ENCODE peak calls at places on chromosomes 2 and 18, in ten cellular contexts. One of them, this sample, is unnamed.

GRCh38 chr2:187024739-187025138 is 175.8 kb upstream of the ZSWIM2 start:
- DNase-seq in mesendoderm: no peak
- DNase-seq in thoracic aorta: no peak
- DNase-seq in esophagus squamous epithelium: no peak
- DNase-seq in GM23248: no peak
- DNase-seq in brain microvascular endothelial cell: no peak
- DNase-seq in A549: no peak
- DNase-seq in foreskin keratinocyte: no peak
- DNase-seq in CD4-positive, CD25-positive, alpha-beta regulatory T cell: no peak
- DNase-seq in body of pancreas: no peak
- DNase-seq in this sample: no peak

GRCh38 chr2:121170577-121170976 is 114.4 kb downstream of the TFCP2L1 start:
- DNase-seq in mesendoderm: no peak
- DNase-seq in thoracic aorta: no peak
- DNase-seq in esophagus squamous epithelium: no peak
- DNase-seq in GM23248: no peak
- DNase-seq in brain microvascular endothelial cell: no peak
- DNase-seq in A549: no peak
- DNase-seq in foreskin keratinocyte: no peak
- DNase-seq in CD4-positive, CD25-positive, alpha-beta regulatory T cell: no peak
- DNase-seq in body of pancreas: no peak
- DNase-seq in this sample: no peak

GRCh38 chr2:241873081-241873802 is 3.7 kb downstream of the RTP5 start:
- DNase-seq in mesendoderm: no peak
- DNase-seq in thoracic aorta: no peak
- DNase-seq in esophagus squamous epithelium: no peak
- DNase-seq in GM23248: no peak
- DNase-seq in brain microvascular endothelial cell: no peak
- DNase-seq in A549: no peak
- DNase-seq in foreskin keratinocyte: no peak
- DNase-seq in CD4-positive, CD25-positive, alpha-beta regulatory T cell: no peak
- DNase-seq in body of pancreas: no peak
- DNase-seq in this sample: no peak

GRCh38 chr2:240458044-240458899 is 22.8 kb downstream of the GPC1 start:
- DNase-seq in mesendoderm: no peak
- DNase-seq in thoracic aorta: no peak
- DNase-seq in esophagus squamous epithelium: no peak
- DNase-seq in GM23248: no peak
- DNase-seq in brain microvascular endothelial cell: no peak
- DNase-seq in A549: no peak
- DNase-seq in foreskin keratinocyte: no peak
- DNase-seq in CD4-positive, CD25-positive, alpha-beta regulatory T cell: no peak
- DNase-seq in body of pancreas: peak; percentile 11
- DNase-seq in this sample: no peak

GRCh38 chr18:25222648-25223047 is 129.3 kb downstream of the ZNF521 start:
- DNase-seq in mesendoderm: no peak
- DNase-seq in thoracic aorta: no peak
- DNase-seq in esophagus squamous epithelium: no peak
- DNase-seq in GM23248: no peak
- DNase-seq in brain microvascular endothelial cell: no peak
- DNase-seq in A549: no peak
- DNase-seq in foreskin keratinocyte: no peak
- DNase-seq in CD4-positive, CD25-positive, alpha-beta regulatory T cell: no peak
- DNase-seq in body of pancreas: no peak
- DNase-seq in this sample: no peak

GRCh38 chr18:22627506-22627905 is 209.8 kb upstream of the CTAGE1 start:
- DNase-seq in mesendoderm: no peak
- DNase-seq in thoracic aorta: no peak
- DNase-seq in esophagus squamous epithelium: no peak
- DNase-seq in GM23248: no peak
- DNase-seq in brain microvascular endothelial cell: no peak
- DNase-seq in A549: no peak
- DNase-seq in foreskin keratinocyte: peak; percentile 39
- DNase-seq in CD4-positive, CD25-positive, alpha-beta regulatory T cell: no peak
- DNase-seq in body of pancreas: no peak
- DNase-seq in this sample: no peak

GRCh38 chr2:120522151-120522751 is 176.3 kb downstream of the INHBB start:
- DNase-seq in mesendoderm: peak; percentile 59
- DNase-seq in thoracic aorta: no peak
- DNase-seq in esophagus squamous epithelium: no peak
- DNase-seq in GM23248: no peak
- DNase-seq in brain microvascular endothelial cell: no peak
- DNase-seq in A549: no peak
- DNase-seq in foreskin keratinocyte: no peak
- DNase-seq in CD4-positive, CD25-positive, alpha-beta regulatory T cell: no peak
- DNase-seq in body of pancreas: no peak
- DNase-seq in this sample: no peak

GRCh38 chr18:47730795-47731194 is 199.7 kb downstream of the SMAD2 start:
- DNase-seq in mesendoderm: peak; percentile 23
- DNase-seq in thoracic aorta: no peak
- DNase-seq in esophagus squamous epithelium: no peak
- DNase-seq in GM23248: peak; percentile 39
- DNase-seq in brain microvascular endothelial cell: peak; percentile 15
- DNase-seq in A549: no peak
- DNase-seq in foreskin keratinocyte: peak; percentile 6
- DNase-seq in CD4-positive, CD25-positive, alpha-beta regulatory T cell: no peak
- DNase-seq in body of pancreas: no peak
- DNase-seq in this sample: no peak

GRCh38 chr18:59708988-59709387 is 11.8 kb upstream of the CCBE1 start:
- DNase-seq in mesendoderm: peak; percentile 77
- DNase-seq in thoracic aorta: no peak
- DNase-seq in esophagus squamous epithelium: no peak
- DNase-seq in GM23248: no peak
- DNase-seq in brain microvascular endothelial cell: no peak
- DNase-seq in A549: no peak
- DNase-seq in foreskin keratinocyte: no peak
- DNase-seq in CD4-positive, CD25-positive, alpha-beta regulatory T cell: no peak
- DNase-seq in body of pancreas: no peak
- DNase-seq in this sample: no peak

GRCh38 chr2:207901401-207901800 is 123.9 kb downstream of the PLEKHM3 start:
- DNase-seq in mesendoderm: no peak
- DNase-seq in thoracic aorta: no peak
- DNase-seq in esophagus squamous epithelium: no peak
- DNase-seq in GM23248: no peak
- DNase-seq in brain microvascular endothelial cell: no peak
- DNase-seq in A549: no peak
- DNase-seq in foreskin keratinocyte: no peak
- DNase-seq in CD4-positive, CD25-positive, alpha-beta regulatory T cell: no peak
- DNase-seq in body of pancreas: no peak
- DNase-seq in this sample: no peak

DNA sequence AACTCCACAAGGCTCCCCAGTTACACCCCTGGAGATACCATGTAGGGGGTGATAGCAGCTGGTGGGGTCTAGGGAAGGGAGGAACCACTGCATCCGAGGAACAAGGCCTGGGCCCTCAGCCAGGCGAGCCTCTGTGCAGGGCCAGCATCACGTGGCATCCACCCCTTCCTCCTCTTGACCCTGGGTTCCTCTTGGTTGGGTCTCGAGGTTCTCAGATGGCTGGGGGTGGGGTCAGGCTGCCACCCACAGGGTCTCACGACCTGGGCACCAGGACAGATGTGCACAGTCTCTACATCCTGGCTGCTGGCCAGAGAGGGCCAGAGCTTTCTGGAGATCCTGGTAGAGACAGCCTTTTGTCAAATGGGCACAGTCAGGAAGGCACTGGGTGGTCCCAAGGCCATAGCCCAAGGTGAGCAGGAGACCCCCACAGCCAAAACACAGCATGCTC is 10.4 kb downstream of the HS6ST1 start:
- DNase-seq in mesendoderm: no peak
- DNase-seq in thoracic aorta: no peak
- DNase-seq in esophagus squamous epithelium: no peak
- DNase-seq in GM23248: no peak
- DNase-seq in brain microvascular endothelial cell: no peak
- DNase-seq in A549: no peak
- DNase-seq in foreskin keratinocyte: no peak
- DNase-seq in CD4-positive, CD25-positive, alpha-beta regulatory T cell: no peak
- DNase-seq in body of pancreas: peak; percentile 16
- DNase-seq in this sample: no peak
- H3K27ac ChIP-seq in mesendoderm: no peak overlapping the region
- H3K27ac ChIP-seq in thoracic aorta: no peak overlapping the region
- H3K27ac ChIP-seq in esophagus squamous epithelium: peak overlapping the region; percentile 97
- H3K27ac ChIP-seq in GM23248: no peak overlapping the region
- H3K27ac ChIP-seq in brain microvascular endothelial cell: no peak overlapping the region
- H3K27ac ChIP-seq in A549: no peak overlapping the region
- H3K27ac ChIP-seq in foreskin keratinocyte: no peak overlapping the region
- H3K27ac ChIP-seq in CD4-positive, CD25-positive, alpha-beta regulatory T cell: no peak overlapping the region
- H3K27ac ChIP-seq in body of pancreas: peak overlapping the region; percentile 57
- H3K27ac ChIP-seq in this sample: no peak overlapping the region

GRCh38 chr18:79518683-79519128 is 123.0 kb downstream of the NFATC1 start:
- DNase-seq in mesendoderm: no peak
- DNase-seq in thoracic aorta: no peak
- DNase-seq in esophagus squamous epithelium: no peak
- DNase-seq in GM23248: no peak
- DNase-seq in brain microvascular endothelial cell: no peak
- DNase-seq in A549: no peak
- DNase-seq in foreskin keratinocyte: no peak
- DNase-seq in CD4-positive, CD25-positive, alpha-beta regulatory T cell: no peak
- DNase-seq in body of pancreas: no peak
- DNase-seq in this sample: no peak
- H3K27ac ChIP-seq in mesendoderm: no peak overlapping the region
- H3K27ac ChIP-seq in thoracic aorta: no peak overlapping the region
- H3K27ac ChIP-seq in esophagus squamous epithelium: no peak overlapping the region
- H3K27ac ChIP-seq in GM23248: no peak overlapping the region
- H3K27ac ChIP-seq in brain microvascular endothelial cell: no peak overlapping the region
- H3K27ac ChIP-seq in A549: no peak overlapping the region
- H3K27ac ChIP-seq in foreskin keratinocyte: no peak overlapping the region
- H3K27ac ChIP-seq in CD4-positive, CD25-positive, alpha-beta regulatory T cell: peak overlapping the region; percentile 14
- H3K27ac ChIP-seq in body of pancreas: no peak overlapping the region
- H3K27ac ChIP-seq in this sample: no peak overlapping the region

GRCh38 chr2:2182688-2183087 is 148.4 kb downstream of the MYT1L start:
- DNase-seq in mesendoderm: no peak
- DNase-seq in thoracic aorta: no peak
- DNase-seq in esophagus squamous epithelium: no peak
- DNase-seq in GM23248: no peak
- DNase-seq in brain microvascular endothelial cell: no peak
- DNase-seq in A549: no peak
- DNase-seq in foreskin keratinocyte: no peak
- DNase-seq in CD4-positive, CD25-positive, alpha-beta regulatory T cell: no peak
- DNase-seq in body of pancreas: no peak
- DNase-seq in this sample: no peak

GRCh38 chr2:2187196-2187595 is 143.9 kb downstream of the MYT1L start:
- DNase-seq in mesendoderm: no peak
- DNase-seq in thoracic aorta: no peak
- DNase-seq in esophagus squamous epithelium: no peak
- DNase-seq in GM23248: no peak
- DNase-seq in brain microvascular endothelial cell: no peak
- DNase-seq in A549: no peak
- DNase-seq in foreskin keratinocyte: no peak
- DNase-seq in CD4-positive, CD25-positive, alpha-beta regulatory T cell: no peak
- DNase-seq in body of pancreas: no peak
- DNase-seq in this sample: no peak

GRCh38 chr2:2183717-2184116 is 147.4 kb downstream of the MYT1L start:
- DNase-seq in mesendoderm: no peak
- DNase-seq in thoracic aorta: no peak
- DNase-seq in esophagus squamous epithelium: no peak
- DNase-seq in GM23248: no peak
- DNase-seq in brain microvascular endothelial cell: no peak
- DNase-seq in A549: no peak
- DNase-seq in foreskin keratinocyte: no peak
- DNase-seq in CD4-positive, CD25-positive, alpha-beta regulatory T cell: no peak
- DNase-seq in body of pancreas: no peak
- DNase-seq in this sample: no peak

GRCh38 chr2:2183135-2183534 is 147.9 kb downstream of the MYT1L start:
- DNase-seq in mesendoderm: no peak
- DNase-seq in thoracic aorta: no peak
- DNase-seq in esophagus squamous epithelium: no peak
- DNase-seq in GM23248: no peak
- DNase-seq in brain microvascular endothelial cell: no peak
- DNase-seq in A549: no peak
- DNase-seq in foreskin keratinocyte: no peak
- DNase-seq in CD4-positive, CD25-positive, alpha-beta regulatory T cell: no peak
- DNase-seq in body of pancreas: no peak
- DNase-seq in this sample: no peak

DNA sequence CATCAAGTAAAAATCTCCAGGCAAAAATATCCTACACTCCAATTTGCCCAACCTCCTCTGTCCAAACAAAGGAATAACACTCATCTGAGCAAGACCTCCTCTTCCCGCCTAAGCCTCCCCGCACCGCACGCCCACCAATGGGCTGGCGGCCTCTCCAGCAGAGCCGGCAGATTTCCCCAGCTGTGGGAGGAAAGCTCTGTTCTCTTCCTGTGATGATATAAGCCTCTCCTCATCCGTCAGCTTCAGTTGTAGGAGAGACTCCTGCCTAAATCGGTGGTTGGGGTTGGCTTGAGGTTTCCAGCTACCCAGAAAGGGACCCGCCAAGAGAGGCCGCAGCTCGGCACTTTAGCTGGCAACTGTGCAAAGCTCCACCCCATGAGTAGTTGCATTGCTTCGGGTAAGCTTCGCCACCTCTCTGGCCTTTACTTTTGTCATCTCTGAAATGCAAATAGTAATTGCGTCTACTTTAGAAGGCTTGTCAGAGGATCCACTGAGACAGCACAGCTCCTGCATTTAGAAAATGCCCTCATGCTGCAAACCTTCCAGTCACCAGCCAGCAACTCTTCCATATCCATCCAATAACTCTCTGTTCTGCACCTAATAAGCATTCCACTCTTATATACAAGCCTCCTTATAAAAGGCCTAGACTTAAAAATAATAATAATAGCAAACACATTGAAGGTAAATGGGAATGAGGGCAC is 146.4 kb downstream of the MYT1L start:
- DNase-seq in mesendoderm: peak; percentile 11
- DNase-seq in thoracic aorta: no peak
- DNase-seq in esophagus squamous epithelium: no peak
- DNase-seq in GM23248: no peak
- DNase-seq in brain microvascular endothelial cell: no peak
- DNase-seq in A549: no peak
- DNase-seq in foreskin keratinocyte: no peak
- DNase-seq in CD4-positive, CD25-positive, alpha-beta regulatory T cell: no peak
- DNase-seq in body of pancreas: no peak
- DNase-seq in this sample: no peak
- H3K27ac ChIP-seq in mesendoderm: no peak overlapping the region
- H3K27ac ChIP-seq in thoracic aorta: no peak overlapping the region
- H3K27ac ChIP-seq in esophagus squamous epithelium: no peak overlapping the region
- H3K27ac ChIP-seq in GM23248: no peak overlapping the region
- H3K27ac ChIP-seq in brain microvascular endothelial cell: no peak overlapping the region
- H3K27ac ChIP-seq in A549: no peak overlapping the region
- H3K27ac ChIP-seq in foreskin keratinocyte: no peak overlapping the region
- H3K27ac ChIP-seq in CD4-positive, CD25-positive, alpha-beta regulatory T cell: no peak overlapping the region
- H3K27ac ChIP-seq in body of pancreas: no peak overlapping the region
- H3K27ac ChIP-seq in this sample: no peak overlapping the region

DNA sequence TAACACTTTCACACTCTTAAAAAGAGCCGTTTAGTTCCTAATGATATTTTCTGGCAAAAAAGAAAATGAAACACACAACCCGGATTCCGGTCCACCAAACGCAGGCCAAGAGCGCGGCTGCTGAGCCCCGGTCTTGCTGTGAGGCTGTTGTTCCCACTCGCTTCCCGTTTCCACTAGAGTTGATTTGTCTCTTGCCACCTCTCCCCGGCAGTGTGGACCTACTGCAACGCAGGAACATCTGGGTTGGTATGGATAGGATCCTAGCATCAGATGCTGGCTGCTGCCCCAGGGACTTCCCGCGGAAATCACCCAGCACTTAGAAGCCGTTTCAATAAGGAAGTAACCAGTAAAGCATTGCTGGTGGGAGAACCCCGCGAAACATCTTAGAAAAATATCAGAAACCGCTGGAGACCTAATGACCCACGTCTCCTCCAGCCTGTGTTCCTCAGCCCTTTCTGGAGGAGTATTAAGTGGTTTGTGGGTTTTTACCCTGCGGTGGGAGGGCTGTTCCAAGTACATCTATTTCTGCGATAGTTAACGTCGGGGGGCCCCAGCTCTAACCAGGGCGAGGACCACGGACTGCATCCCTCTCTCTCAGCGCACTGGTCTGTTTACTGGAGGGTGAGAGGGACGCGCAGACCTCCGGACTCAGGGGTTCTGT is 928 bp downstream of the DOCK10 start:
- DNase-seq in mesendoderm: peak; percentile 11
- DNase-seq in thoracic aorta: no peak
- DNase-seq in esophagus squamous epithelium: no peak
- DNase-seq in GM23248: peak; percentile 67
- DNase-seq in brain microvascular endothelial cell: peak; percentile 46
- DNase-seq in A549: peak; percentile 55
- DNase-seq in foreskin keratinocyte: peak; percentile 41
- DNase-seq in CD4-positive, CD25-positive, alpha-beta regulatory T cell: peak; percentile 80
- DNase-seq in body of pancreas: no peak
- DNase-seq in this sample: no peak
- H3K27ac ChIP-seq in mesendoderm: no peak overlapping the region
- H3K27ac ChIP-seq in thoracic aorta: no peak overlapping the region
- H3K27ac ChIP-seq in esophagus squamous epithelium: peak overlapping the region; percentile 59
- H3K27ac ChIP-seq in GM23248: peak overlapping the region; percentile 50
- H3K27ac ChIP-seq in brain microvascular endothelial cell: peak overlapping the region; percentile 40
- H3K27ac ChIP-seq in A549: peak overlapping the region; percentile 96
- H3K27ac ChIP-seq in foreskin keratinocyte: no peak overlapping the region
- H3K27ac ChIP-seq in CD4-positive, CD25-positive, alpha-beta regulatory T cell: peak overlapping the region; percentile 89
- H3K27ac ChIP-seq in body of pancreas: no peak overlapping the region
- H3K27ac ChIP-seq in this sample: no peak overlapping the region